ENCODE peak calls at places on chromosomes 6 and 20, in nine cellular contexts. One of them, this sample, is unnamed.
A peak's percentile ranks its signal among the peaks of the same experiment; 100 is the strongest.

GRCh38 chr6:35706468-35706867 is 17.8 kb upstream of the FKBP5 start:
- DNase-seq in right lobe of liver: no peak
- DNase-seq in suprapubic skin: no peak
- DNase-seq in breast epithelium: no peak
- DNase-seq in HCT116: no peak
- DNase-seq in Peyer's patch: no peak
- DNase-seq in ovary: no peak
- DNase-seq in A549: no peak
- DNase-seq in NB4: peak; percentile 88
- DNase-seq in this sample: no peak

GRCh38 chr20:17619351-17620093 is 49.6 kb downstream of the DSTN start:
- DNase-seq in suprapubic skin: no peak
- DNase-seq in breast epithelium: peak; percentile 37
- DNase-seq in Peyer's patch: peak; percentile 47
- DNase-seq in ovary: no peak
- DNase-seq in right lobe of liver: peak; percentile 16
- DNase-seq in HCT116: no peak
- DNase-seq in NB4: no peak
- DNase-seq in A549: no peak
- DNase-seq in this sample: no peak

GRCh38 chr6:69907981-69908498 is 41.7 kb downstream of the COL19A1 start:
- DNase-seq in breast epithelium: no peak
- DNase-seq in A549: no peak
- DNase-seq in ovary: no peak
- DNase-seq in suprapubic skin: no peak
- DNase-seq in HCT116: no peak
- DNase-seq in Peyer's patch: no peak
- DNase-seq in NB4: no peak
- DNase-seq in right lobe of liver: no peak
- DNase-seq in this sample: no peak

GRCh38 chr20:1567392-1568165 is 10.1 kb upstream of the SIRPD start:
- DNase-seq in right lobe of liver: no peak
- DNase-seq in HCT116: peak; percentile 8
- DNase-seq in ovary: no peak
- DNase-seq in Peyer's patch: no peak
- DNase-seq in breast epithelium: no peak
- DNase-seq in suprapubic skin: no peak
- DNase-seq in NB4: peak; percentile 55
- DNase-seq in A549: no peak
- DNase-seq in this sample: peak; percentile 59

GRCh38 chr6:74785236-74785635 is 420.6 kb downstream of the COL12A1 start:
- DNase-seq in right lobe of liver: no peak
- DNase-seq in HCT116: no peak
- DNase-seq in suprapubic skin: no peak
- DNase-seq in Peyer's patch: no peak
- DNase-seq in NB4: no peak
- DNase-seq in A549: no peak
- DNase-seq in ovary: no peak
- DNase-seq in breast epithelium: no peak
- DNase-seq in this sample: no peak

GRCh38 chr6:27149140-27149539 is 98.4 kb upstream of the PRSS16 start:
- DNase-seq in A549: no peak
- DNase-seq in HCT116: no peak
- DNase-seq in ovary: no peak
- DNase-seq in suprapubic skin: no peak
- DNase-seq in Peyer's patch: no peak
- DNase-seq in NB4: no peak
- DNase-seq in right lobe of liver: no peak
- DNase-seq in breast epithelium: no peak
- DNase-seq in this sample: no peak

GRCh38 chr6:36129889-36130671 is at the start of gene MAPK13:
- DNase-seq in ovary: no peak
- DNase-seq in breast epithelium: no peak
- DNase-seq in suprapubic skin: peak; percentile 60
- DNase-seq in right lobe of liver: no peak
- DNase-seq in A549: no peak
- DNase-seq in Peyer's patch: peak; percentile 84
- DNase-seq in NB4: no peak
- DNase-seq in HCT116: no peak
- DNase-seq in this sample: no peak

GRCh38 chr6:132300323-132300949 is 100.8 kb downstream of the MOXD1 start:
- DNase-seq in right lobe of liver: no peak
- DNase-seq in breast epithelium: no peak
- DNase-seq in Peyer's patch: no peak
- DNase-seq in suprapubic skin: no peak
- DNase-seq in HCT116: peak; percentile 40
- DNase-seq in ovary: no peak
- DNase-seq in NB4: peak; percentile 43
- DNase-seq in A549: peak; percentile 16
- DNase-seq in this sample: peak; percentile 2

GRCh38 chr20:10635476-10636208 is 38.2 kb downstream of the JAG1 start:
- DNase-seq in suprapubic skin: no peak
- DNase-seq in NB4: peak; percentile 64
- DNase-seq in breast epithelium: no peak
- DNase-seq in HCT116: no peak
- DNase-seq in ovary: no peak
- DNase-seq in right lobe of liver: no peak
- DNase-seq in A549: no peak
- DNase-seq in Peyer's patch: no peak
- DNase-seq in this sample: no peak

GRCh38 chr6:139568157-139568955 is 193.9 kb upstream of the CITED2 start:
- DNase-seq in A549: no peak
- DNase-seq in Peyer's patch: no peak
- DNase-seq in right lobe of liver: no peak
- DNase-seq in ovary: no peak
- DNase-seq in breast epithelium: no peak
- DNase-seq in HCT116: no peak
- DNase-seq in NB4: peak; percentile 11
- DNase-seq in suprapubic skin: no peak
- DNase-seq in this sample: no peak

GRCh38 chr6:4804095-4804494 is 27.9 kb downstream of the CDYL start:
- DNase-seq in NB4: peak; percentile 70
- DNase-seq in right lobe of liver: no peak
- DNase-seq in breast epithelium: no peak
- DNase-seq in ovary: no peak
- DNase-seq in suprapubic skin: no peak
- DNase-seq in Peyer's patch: no peak
- DNase-seq in HCT116: no peak
- DNase-seq in A549: no peak
- DNase-seq in this sample: peak; percentile 60

GRCh38 chr20:1322511-1323245 is 6.3 kb downstream of the SDCBP2 start:
- DNase-seq in suprapubic skin: peak; percentile 66
- DNase-seq in Peyer's patch: peak; percentile 37
- DNase-seq in right lobe of liver: no peak
- DNase-seq in A549: no peak
- DNase-seq in HCT116: no peak
- DNase-seq in ovary: peak; percentile 62
- DNase-seq in breast epithelium: peak; percentile 40
- DNase-seq in NB4: no peak
- DNase-seq in this sample: peak; percentile 86

GRCh38 chr6:82783587-82784253 is 281.9 kb downstream of the UBE3D start:
- DNase-seq in right lobe of liver: no peak
- DNase-seq in A549: peak; percentile 2
- DNase-seq in NB4: peak; percentile 22
- DNase-seq in Peyer's patch: no peak
- DNase-seq in ovary: no peak
- DNase-seq in suprapubic skin: no peak
- DNase-seq in breast epithelium: no peak
- DNase-seq in HCT116: no peak
- DNase-seq in this sample: no peak

GRCh38 chr20:45948742-45949541 is 14.5 kb downstream of the PCIF1 start:
- DNase-seq in suprapubic skin: no peak
- DNase-seq in ovary: no peak
- DNase-seq in breast epithelium: no peak
- DNase-seq in Peyer's patch: no peak
- DNase-seq in right lobe of liver: no peak
- DNase-seq in HCT116: no peak
- DNase-seq in A549: no peak
- DNase-seq in NB4: no peak
- DNase-seq in this sample: no peak
- TF ChIP-seq POLR2A in suprapubic skin: no peak
- TF ChIP-seq POLR2A in ovary: no peak
- TF ChIP-seq POLR2A in breast epithelium: no peak
- TF ChIP-seq POLR2A in Peyer's patch: no peak
- TF ChIP-seq POLR2A in right lobe of liver: no peak
- TF ChIP-seq POLR2A in HCT116: no peak
- TF ChIP-seq POLR2A in A549: no peak
- TF ChIP-seq POLR2A in NB4: no peak
- TF ChIP-seq POLR2A in this sample: no peak

DNA sequence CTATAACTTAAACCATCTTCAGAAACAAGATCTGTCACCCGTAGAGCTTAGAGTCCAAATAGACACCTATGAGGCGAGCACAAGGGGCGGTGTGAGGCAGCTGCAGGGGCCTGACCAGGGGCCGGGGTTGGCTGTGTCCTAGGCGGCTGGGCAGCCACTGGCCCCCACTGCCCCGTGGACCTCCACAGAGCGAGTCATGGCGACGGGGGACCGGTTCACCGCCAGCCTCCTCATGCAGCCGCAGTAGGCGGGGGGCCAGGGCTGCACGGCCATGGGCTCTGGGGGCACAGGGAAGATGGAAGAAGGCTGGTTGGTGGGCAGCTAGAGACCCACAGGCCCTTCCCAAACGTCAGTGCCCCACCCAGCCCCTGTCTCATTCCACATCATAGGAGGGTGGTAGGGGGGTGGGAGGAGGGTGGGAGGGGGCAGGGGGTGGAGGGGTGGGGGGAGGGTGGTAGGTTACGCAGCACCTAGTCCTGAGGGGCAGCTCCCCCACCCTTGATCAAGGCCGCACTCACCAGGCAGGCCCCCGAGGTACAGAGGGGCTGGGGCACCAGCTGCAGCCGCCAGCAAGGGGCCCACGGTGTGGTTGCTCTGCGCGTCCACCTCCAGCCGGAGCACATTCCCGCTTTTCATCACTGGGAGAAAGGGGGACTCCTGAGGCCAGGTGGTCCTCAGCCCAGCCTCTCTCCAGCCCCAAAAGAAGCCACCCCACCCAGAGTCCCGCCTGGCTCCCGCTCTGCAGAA is 6.6 kb downstream of the ADRM1 start:
- DNase-seq in NB4: no peak
- DNase-seq in suprapubic skin: no peak
- DNase-seq in HCT116: no peak
- DNase-seq in Peyer's patch: no peak
- DNase-seq in breast epithelium: no peak
- DNase-seq in ovary: no peak
- DNase-seq in right lobe of liver: no peak
- DNase-seq in A549: no peak
- DNase-seq in this sample: no peak
- TF ChIP-seq POLR2A in NB4: no peak
- TF ChIP-seq POLR2A in suprapubic skin: no peak
- TF ChIP-seq POLR2A in HCT116: no peak
- TF ChIP-seq POLR2A in Peyer's patch: no peak
- TF ChIP-seq POLR2A in breast epithelium: no peak
- TF ChIP-seq POLR2A in ovary: no peak
- TF ChIP-seq POLR2A in right lobe of liver: no peak
- TF ChIP-seq POLR2A in A549: no peak
- TF ChIP-seq POLR2A in this sample: no peak

DNA sequence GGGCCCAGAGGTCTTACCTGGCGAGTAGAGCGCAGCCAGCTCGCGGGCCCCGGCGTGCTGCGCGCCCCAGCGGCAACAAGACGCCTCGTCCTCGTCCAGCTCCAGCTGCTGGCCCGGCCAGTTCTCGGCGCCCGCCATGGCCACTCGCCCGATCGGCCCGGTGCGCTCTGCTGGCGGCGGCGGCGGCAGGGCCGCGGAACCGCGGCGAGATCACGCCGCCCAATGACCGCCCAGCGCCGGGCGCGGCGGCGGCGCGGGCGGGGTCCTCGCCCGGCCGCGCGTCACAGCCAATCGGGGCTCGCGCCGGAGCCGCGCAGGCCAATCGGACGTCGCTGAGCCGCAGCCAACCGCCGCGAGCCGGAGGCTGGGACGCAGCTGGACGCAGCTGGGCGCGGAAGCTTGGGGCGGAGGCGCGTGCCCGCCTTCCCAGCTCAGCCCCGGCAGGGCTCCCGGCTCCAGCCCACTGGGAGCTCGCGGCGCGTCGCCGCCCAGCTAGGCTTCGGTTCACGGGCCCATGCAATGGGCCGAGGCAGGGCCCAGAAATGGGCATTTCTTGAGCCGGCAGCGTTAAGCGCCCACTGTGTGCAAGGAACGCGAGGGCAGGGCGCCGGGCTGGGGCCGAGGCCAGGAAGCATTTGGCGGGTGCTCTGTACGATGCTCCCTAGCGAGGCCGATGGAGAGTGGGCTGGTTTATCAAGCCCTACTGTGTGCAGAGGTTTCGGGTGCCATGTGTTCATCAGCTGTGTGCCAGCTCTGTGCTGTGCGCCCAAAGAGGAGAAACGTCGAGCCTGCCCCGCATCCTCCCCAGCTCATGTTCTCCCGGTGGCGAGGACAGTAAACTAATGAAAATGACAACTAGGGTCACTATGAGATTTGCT is at the start of gene PEDS1:
- DNase-seq in Peyer's patch: peak; percentile 95
- DNase-seq in breast epithelium: peak; percentile 90
- DNase-seq in A549: peak; percentile 98
- DNase-seq in ovary: peak; percentile 90
- DNase-seq in HCT116: peak; percentile 66
- DNase-seq in suprapubic skin: peak; percentile 90
- DNase-seq in NB4: peak; percentile 95
- DNase-seq in right lobe of liver: peak; percentile 95
- DNase-seq in this sample: peak; percentile 95
- TF ChIP-seq POLR2A in Peyer's patch: peak; percentile 96
- TF ChIP-seq POLR2A in breast epithelium: peak; percentile 26
- TF ChIP-seq POLR2A in A549: peak; percentile 66
- TF ChIP-seq POLR2A in ovary: peak; percentile 65
- TF ChIP-seq POLR2A in HCT116: peak; percentile 82
- TF ChIP-seq POLR2A in suprapubic skin: peak; percentile 87
- TF ChIP-seq POLR2A in NB4: peak; percentile 93
- TF ChIP-seq POLR2A in right lobe of liver: peak; percentile 99
- TF ChIP-seq POLR2A in this sample: peak; percentile 82

DNA sequence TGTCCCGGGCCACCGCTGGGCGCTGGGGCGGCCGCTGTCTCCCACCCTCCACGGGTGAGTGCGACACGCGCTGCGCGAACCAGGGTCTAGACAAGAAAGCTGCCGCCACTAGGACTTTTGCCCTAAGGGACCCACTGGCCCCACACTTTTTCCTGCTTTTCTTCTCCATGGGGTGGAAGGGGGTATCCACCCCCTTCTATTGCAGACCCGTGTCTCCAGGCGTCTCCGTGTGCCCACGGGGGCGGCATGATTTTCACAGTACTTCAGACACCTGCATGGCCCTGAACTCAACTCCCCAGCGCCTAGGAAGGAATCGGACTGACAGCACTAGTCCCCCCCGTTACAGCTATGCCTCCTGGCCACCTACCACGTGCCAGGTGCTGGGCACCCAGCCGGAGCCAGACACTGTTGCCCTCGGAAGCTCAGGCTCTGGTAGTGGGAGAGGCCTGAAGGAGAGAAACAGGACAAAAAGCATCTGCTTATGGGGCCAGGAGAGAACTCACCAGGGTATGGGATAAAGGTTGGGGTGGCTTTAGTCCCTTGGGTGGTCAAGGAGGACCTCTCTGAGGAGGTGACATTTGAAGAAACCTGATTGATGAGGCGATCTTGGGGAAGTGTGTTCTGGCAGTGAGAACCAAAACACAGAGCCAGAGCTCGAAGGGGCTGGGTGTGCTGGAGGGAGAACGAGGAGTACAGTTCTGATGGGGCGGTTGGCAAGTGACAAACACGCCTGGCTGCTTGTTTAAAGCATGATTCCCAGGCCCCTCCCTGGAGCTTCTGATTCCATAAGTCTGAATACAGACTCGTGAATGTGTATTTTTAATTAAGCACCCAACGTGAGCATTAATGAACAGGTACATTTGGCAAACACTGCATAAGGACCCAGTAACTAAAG is 622 bp upstream of the NFATC2 start:
- DNase-seq in Peyer's patch: no peak
- DNase-seq in suprapubic skin: no peak
- DNase-seq in A549: no peak
- DNase-seq in right lobe of liver: peak; percentile 26
- DNase-seq in ovary: no peak
- DNase-seq in HCT116: no peak
- DNase-seq in NB4: peak; percentile 16
- DNase-seq in breast epithelium: no peak
- DNase-seq in this sample: no peak
- TF ChIP-seq POLR2A in Peyer's patch: no peak
- TF ChIP-seq POLR2A in suprapubic skin: no peak
- TF ChIP-seq POLR2A in A549: no peak
- TF ChIP-seq POLR2A in right lobe of liver: no peak
- TF ChIP-seq POLR2A in ovary: no peak
- TF ChIP-seq POLR2A in HCT116: no peak
- TF ChIP-seq POLR2A in NB4: no peak
- TF ChIP-seq POLR2A in breast epithelium: no peak
- TF ChIP-seq POLR2A in this sample: no peak